ENCODE peak calls at places on chromosomes 2 and 18, in eight cellular contexts. I, M, X, B, Z, U, P and R are unnamed samples.

GRCh38 chr2:134924912-134925311 is 6.3 kb downstream of the CCNT2 start:
- DNase-seq in M (no peak), X (no peak), U (no peak), B (no peak), I (no peak), Z (no peak), P (no peak), R (no peak)

GRCh38 chr2:231925303-231926179 is 655 bp downstream of the NPPC start:
- DNase-seq in B (peak), Z (peak), U (peak), M (peak), I (peak), X (peak), P (peak), R (peak)

GRCh38 chr2:218128781-218129478 is 3.1 kb downstream of the CXCR2 start:
- DNase-seq in I (no peak), X (no peak), Z (peak), P (no peak), U (no peak), M (no peak), B (no peak), R (no peak)

GRCh38 chr2:240809276-240809675 is 10.7 kb downstream of the KIF1A start:
- DNase-seq in B (no peak), X (no peak), U (no peak), P (no peak), Z (no peak), I (no peak), M (no peak), R (no peak)

GRCh38 chr18:79438581-79438980 is 42.9 kb downstream of the NFATC1 start:
- DNase-seq in Z (no peak), I (no peak), U (no peak), M (no peak), X (no peak), P (no peak), B (no peak), R (no peak)

GRCh38 chr2:174012347-174013309 is 47.5 kb upstream of the SP3 start:
- DNase-seq in P (no peak), U (no peak), Z (no peak), I (peak), B (peak), X (peak), M (peak), R (no peak)

GRCh38 chr2:29165362-29166236 is 50.4 kb downstream of the CLIP4 start:
- DNase-seq in I (no peak), P (no peak), X (no peak), M (no peak), Z (peak), U (peak), B (no peak), R (no peak)

GRCh38 chr2:233901367-233901766 is 15.8 kb upstream of the TRPM8 start:
- DNase-seq in B (no peak), X (no peak), M (no peak), Z (no peak), U (no peak), P (no peak), I (no peak), R (no peak)

GRCh38 chr2:126720031-126720368 is 64.0 kb downstream of the GYPC start:
- DNase-seq in X (no peak), B (no peak), M (no peak), P (no peak), U (peak), Z (no peak), I (no peak), R (no peak)